ENCODE peak calls at places on chromosomes 3 and 15, in five cellular contexts. H, E, Q, K and R are unnamed samples.

GRCh38 chr3:4935347-4935746 is 43.9 kb upstream of the BHLHE40 start:
- DNase-seq in K (no peak), Q (no peak), E (no peak), H (no peak), R (no peak)

GRCh38 chr15:94793641-94794040 is 562.3 kb downstream of the MCTP2 start:
- DNase-seq in K (no peak), E (no peak), Q (no peak), H (no peak), R (no peak)

GRCh38 chr3:129650256-129650872 is 43.9 kb upstream of the PLXND1 start:
- DNase-seq in Q (peak; percentile 65), K (peak; percentile 32), E (peak; percentile 89), H (peak; percentile 68), R (peak; percentile 83)

GRCh38 chr3:70138606-70139005 is 139.1 kb downstream of the SAMMSON start:
- DNase-seq in H (no peak), Q (no peak), E (no peak), K (no peak), R (no peak)

GRCh38 chr3:46866720-46867549 is 3.7 kb upstream of the MYL3 start:
- DNase-seq in E (no peak), H (peak; percentile 87), Q (no peak), K (peak; percentile 78), R (peak; percentile 91)

GRCh38 chr3:132268956-132269355 is 48.3 kb upstream of the ACP3 start:
- DNase-seq in Q (peak; percentile 56), H (no peak), K (no peak), E (no peak), R (no peak)

GRCh38 chr15:36478561-36478960 is 100.9 kb upstream of the CDIN1 start:
- DNase-seq in H (no peak), E (no peak), K (no peak), Q (no peak), R (no peak)

GRCh38 chr3:55000546-55000945 is 72.7 kb upstream of the LRTM1 start:
- DNase-seq in K (no peak), Q (no peak), E (no peak), H (no peak), R (no peak)

GRCh38 chr3:49841126-49841525 is 15.2 kb downstream of the TRAIP start:
- DNase-seq in H (no peak), K (no peak), Q (peak; percentile 33), E (no peak), R (no peak)

GRCh38 chr3:128316456-128316855 is 150.2 kb downstream of the DNAJB8 start:
- DNase-seq in Q (no peak), K (no peak), E (peak; percentile 10), H (peak; percentile 17), R (no peak)

GRCh38 chr3:163071684-163072083 is 1575.1 kb downstream of the OTOL1 start:
- DNase-seq in E (no peak), K (no peak), H (no peak), Q (no peak), R (no peak)

GRCh38 chr3:104244680-104245079 is 1122.0 kb upstream of the ALCAM start:
- DNase-seq in E (no peak), Q (no peak), H (no peak), K (no peak), R (no peak)

GRCh38 chr3:141105828-141106628 is 54.9 kb downstream of the SPSB4 start:
- DNase-seq in K (peak; percentile 38), E (peak; percentile 61), Q (peak; percentile 81), H (peak; percentile 79), R (peak; percentile 75)

GRCh38 chr15:63238796-63239195 is 38.6 kb upstream of the APH1B start:
- DNase-seq in Q (no peak), K (peak; percentile 17), H (no peak), E (no peak), R (no peak)

GRCh38 chr15:74011610-74012009 is 17.1 kb downstream of the PML start:
- DNase-seq in E (no peak), K (no peak), H (peak; percentile 59), Q (no peak), R (no peak)

GRCh38 chr3:153284282-153284938 is 122.4 kb downstream of the RAP2B start:
- DNase-seq in H (no peak), E (peak; percentile 58), K (no peak), Q (peak; percentile 61), R (no peak)

GRCh38 chr3:78728406-78729145 is 1039.2 kb downstream of the ROBO1 start:
- DNase-seq in E (no peak), K (no peak), H (peak; percentile 67), Q (no peak), R (no peak)
- TF ChIP-seq POLR2AphosphoS5 in E (no peak), K (no peak), H (no peak), Q (no peak), R (no peak)

GRCh38 chr3:66705071-66705470 is 204.2 kb upstream of the LRIG1 start:
- DNase-seq in Q (no peak), K (no peak), E (no peak), H (no peak), R (no peak)

GRCh38 chr3:66703501-66703900 is 202.7 kb upstream of the LRIG1 start:
- DNase-seq in H (no peak), E (no peak), Q (no peak), K (no peak), R (no peak)

GRCh38 chr3:66702126-66702525 is 201.3 kb upstream of the LRIG1 start:
- DNase-seq in H (no peak), E (no peak), Q (no peak), K (no peak), R (no peak)
- TF ChIP-seq POLR2AphosphoS5 in H (no peak), E (no peak), Q (no peak), K (no peak), R (no peak)

DNA sequence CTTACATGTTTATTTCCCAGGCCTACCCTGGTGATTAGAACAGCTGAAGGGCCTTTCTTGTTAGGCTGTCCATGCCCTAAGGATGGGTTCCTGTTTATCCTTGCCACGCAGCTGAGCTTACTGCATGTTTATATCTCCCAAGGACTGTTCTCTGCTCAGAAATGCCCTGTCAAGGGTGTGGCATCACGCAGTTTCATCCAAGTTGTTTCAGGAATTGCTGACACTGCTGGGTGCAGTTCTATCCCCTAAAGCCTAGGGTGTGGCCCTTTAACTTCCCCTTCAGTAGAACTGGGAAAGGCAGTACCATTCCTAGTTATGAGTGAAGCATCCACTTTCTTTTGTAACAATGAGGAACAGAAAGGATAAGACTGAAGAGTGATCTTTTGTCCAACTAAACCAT is 5.0 kb downstream of the ELL3 start:
- DNase-seq in E (no peak), Q (no peak), K (no peak), H (no peak), R (no peak)
- TF ChIP-seq POLR2AphosphoS5 in E (no peak), Q (no peak), K (no peak), H (no peak), R (no peak)

GRCh38 chr3:172378439-172378838 is 69.8 kb downstream of the GHSR start:
- DNase-seq in H (no peak), E (no peak), K (no peak), Q (no peak), R (no peak)

GRCh38 chr3:172375206-172375850 is 72.9 kb downstream of the GHSR start:
- DNase-seq in H (no peak), Q (no peak), K (no peak), E (no peak), R (no peak)

GRCh38 chr3:172373912-172374311 is 74.3 kb downstream of the GHSR start:
- DNase-seq in H (no peak), K (no peak), E (no peak), Q (no peak), R (no peak)

GRCh38 chr3:172379372-172379771 is 68.9 kb downstream of the GHSR start:
- DNase-seq in H (no peak), Q (no peak), K (no peak), E (no peak), R (no peak)

GRCh38 chr3:172376402-172376801 is 71.9 kb downstream of the GHSR start:
- DNase-seq in E (no peak), H (no peak), Q (no peak), K (no peak), R (no peak)
- TF ChIP-seq POLR2AphosphoS5 in E (no peak), H (no peak), Q (no peak), K (no peak), R (no peak)

GRCh38 chr3:13025090-13025489 is 48.1 kb downstream of the IQSEC1 start:
- DNase-seq in E (no peak), K (no peak), H (no peak), Q (peak; percentile 4), R (no peak)
- TF ChIP-seq POLR2AphosphoS5 in E (no peak), K (no peak), H (no peak), Q (no peak), R (no peak)

DNA sequence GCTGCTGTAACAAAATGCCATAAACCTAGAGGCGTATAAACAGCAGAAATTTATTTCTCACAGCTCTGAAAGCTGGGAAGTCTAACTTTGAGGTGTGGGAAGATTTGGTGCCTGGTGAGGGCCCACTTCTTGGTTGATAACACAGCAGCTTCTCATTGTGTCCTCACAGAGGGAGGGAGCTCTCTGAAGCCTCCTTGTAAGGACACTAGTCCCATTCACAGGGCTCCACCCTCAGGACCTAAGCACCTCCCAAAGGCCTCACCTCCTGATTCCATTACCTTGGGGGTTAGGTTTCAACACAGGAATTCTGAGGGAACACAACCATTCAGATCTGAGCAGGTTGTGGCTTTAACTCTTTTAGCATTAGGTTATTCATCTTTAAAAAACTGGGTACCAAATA is 380.3 kb upstream of the ATP10A start:
- DNase-seq in H (no peak), K (no peak), E (no peak), Q (no peak), R (no peak)
- TF ChIP-seq POLR2AphosphoS5 in H (no peak), K (no peak), E (no peak), Q (no peak), R (no peak)